ENCODE peak calls at places on chromosomes 6 and 20, in eight cellular contexts. One of them, this sample, is unnamed.

GRCh38 chr6:107862383-107862782 is 38.3 kb upstream of the SCML4 start:
- DNase-seq in BJ: no peak
- DNase-seq in body of pancreas: no peak
- DNase-seq in fibroblast of the aortic adventitia: no peak
- DNase-seq in hepatocyte: no peak
- DNase-seq in upper lobe of right lung: no peak
- DNase-seq in GM23248: no peak
- DNase-seq in neural progenitor cell: no peak
- DNase-seq in this sample: no peak

GRCh38 chr6:128631031-128631430 is 110.6 kb upstream of the PTPRK start:
- DNase-seq in BJ: no peak
- DNase-seq in body of pancreas: no peak
- DNase-seq in fibroblast of the aortic adventitia: no peak
- DNase-seq in hepatocyte: no peak
- DNase-seq in upper lobe of right lung: no peak
- DNase-seq in GM23248: no peak
- DNase-seq in neural progenitor cell: no peak
- DNase-seq in this sample: no peak

GRCh38 chr20:49207071-49207470 is 12.1 kb upstream of the DDX27 start:
- DNase-seq in BJ: no peak
- DNase-seq in body of pancreas: no peak
- DNase-seq in fibroblast of the aortic adventitia: no peak
- DNase-seq in hepatocyte: no peak
- DNase-seq in upper lobe of right lung: no peak
- DNase-seq in GM23248: no peak
- DNase-seq in neural progenitor cell: no peak
- DNase-seq in this sample: no peak

GRCh38 chr20:15475483-15475882 is 1097.8 kb downstream of the KIF16B start:
- DNase-seq in BJ: no peak
- DNase-seq in body of pancreas: peak
- DNase-seq in fibroblast of the aortic adventitia: no peak
- DNase-seq in hepatocyte: no peak
- DNase-seq in upper lobe of right lung: peak
- DNase-seq in GM23248: no peak
- DNase-seq in neural progenitor cell: no peak
- DNase-seq in this sample: no peak

GRCh38 chr20:12860619-12861247 is 148.0 kb upstream of the SPTLC3 start:
- DNase-seq in BJ: no peak
- DNase-seq in body of pancreas: no peak
- DNase-seq in fibroblast of the aortic adventitia: no peak
- DNase-seq in hepatocyte: no peak
- DNase-seq in upper lobe of right lung: no peak
- DNase-seq in GM23248: no peak
- DNase-seq in neural progenitor cell: no peak
- DNase-seq in this sample: no peak

GRCh38 chr20:40727960-40728359 is 38.9 kb upstream of the MAFB start:
- DNase-seq in BJ: no peak
- DNase-seq in body of pancreas: no peak
- DNase-seq in fibroblast of the aortic adventitia: no peak
- DNase-seq in hepatocyte: no peak
- DNase-seq in upper lobe of right lung: no peak
- DNase-seq in GM23248: no peak
- DNase-seq in neural progenitor cell: no peak
- DNase-seq in this sample: no peak

GRCh38 chr20:60024801-60025200 is 66.6 kb downstream of the CDH26 start:
- DNase-seq in BJ: no peak
- DNase-seq in body of pancreas: no peak
- DNase-seq in fibroblast of the aortic adventitia: no peak
- DNase-seq in hepatocyte: no peak
- DNase-seq in upper lobe of right lung: no peak
- DNase-seq in GM23248: no peak
- DNase-seq in neural progenitor cell: peak
- DNase-seq in this sample: no peak

GRCh38 chr6:27312146-27312949 is at the start of gene POM121L2:
- DNase-seq in BJ: no peak
- DNase-seq in body of pancreas: peak
- DNase-seq in fibroblast of the aortic adventitia: peak
- DNase-seq in hepatocyte: peak
- DNase-seq in upper lobe of right lung: peak
- DNase-seq in GM23248: peak
- DNase-seq in neural progenitor cell: peak
- DNase-seq in this sample: no peak

GRCh38 chr20:7856756-7857155 is 83.5 kb downstream of the HAO1 start:
- DNase-seq in BJ: no peak
- DNase-seq in body of pancreas: no peak
- DNase-seq in fibroblast of the aortic adventitia: peak
- DNase-seq in hepatocyte: no peak
- DNase-seq in upper lobe of right lung: no peak
- DNase-seq in GM23248: peak
- DNase-seq in neural progenitor cell: no peak
- DNase-seq in this sample: peak

GRCh38 chr6:6820688-6821238 is 232.2 kb downstream of the LY86 start:
- DNase-seq in BJ: no peak
- DNase-seq in body of pancreas: peak
- DNase-seq in fibroblast of the aortic adventitia: no peak
- DNase-seq in hepatocyte: peak
- DNase-seq in upper lobe of right lung: no peak
- DNase-seq in GM23248: no peak
- DNase-seq in neural progenitor cell: peak
- DNase-seq in this sample: no peak

GRCh38 chr20:52985687-52986086 is 13.5 kb downstream of the TSHZ2 start:
- DNase-seq in BJ: no peak
- DNase-seq in body of pancreas: no peak
- DNase-seq in fibroblast of the aortic adventitia: no peak
- DNase-seq in hepatocyte: no peak
- DNase-seq in upper lobe of right lung: no peak
- DNase-seq in GM23248: peak
- DNase-seq in neural progenitor cell: no peak
- DNase-seq in this sample: no peak

DNA sequence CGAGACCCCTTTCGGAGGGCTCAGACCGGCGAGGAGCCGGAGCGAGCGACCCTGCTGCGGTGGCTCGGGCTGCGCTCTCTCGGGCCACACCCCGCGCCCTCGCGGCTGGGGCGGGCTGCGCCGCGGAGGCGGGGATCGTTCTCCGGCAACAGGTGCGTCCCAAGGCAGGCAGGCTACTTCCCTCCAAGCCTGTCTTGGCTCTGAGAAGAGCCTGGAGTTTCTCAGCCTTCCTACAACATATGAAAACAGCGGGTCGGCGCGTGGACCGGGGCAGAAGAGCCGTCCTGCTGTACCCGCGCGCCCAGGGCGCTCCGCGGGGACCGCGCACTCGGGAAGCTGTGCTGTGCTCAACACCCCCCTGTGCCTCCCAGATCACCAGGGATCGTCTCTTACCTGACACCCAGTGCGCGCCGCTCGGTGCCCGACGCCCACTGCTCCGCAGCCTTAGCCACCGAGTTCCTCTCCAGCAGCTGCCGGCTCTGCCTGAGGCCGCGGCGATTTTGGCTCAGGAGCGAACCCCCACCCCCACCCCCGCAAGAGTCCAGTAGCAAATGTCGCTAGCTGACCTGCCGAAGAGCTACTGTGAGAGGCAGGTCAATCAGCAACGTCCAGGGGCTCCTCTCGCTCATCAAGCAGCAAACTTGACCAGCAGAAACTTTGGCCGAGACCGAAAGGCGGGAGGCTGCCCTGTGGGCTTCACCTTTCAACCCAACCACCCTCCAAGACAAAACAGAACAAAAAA is 3.7 kb upstream of the OLIG3 start:
- DNase-seq in BJ: no peak
- DNase-seq in body of pancreas: no peak
- DNase-seq in fibroblast of the aortic adventitia: no peak
- DNase-seq in hepatocyte: no peak
- DNase-seq in upper lobe of right lung: no peak
- DNase-seq in GM23248: no peak
- DNase-seq in neural progenitor cell: peak
- DNase-seq in this sample: no peak
- H3K4me3 ChIP-seq in BJ: no peak
- H3K4me3 ChIP-seq in body of pancreas: peak
- H3K4me3 ChIP-seq in fibroblast of the aortic adventitia: no peak
- H3K4me3 ChIP-seq in hepatocyte: no peak
- H3K4me3 ChIP-seq in upper lobe of right lung: peak
- H3K4me3 ChIP-seq in GM23248: no peak
- H3K4me3 ChIP-seq in neural progenitor cell: peak
- H3K4me3 ChIP-seq in this sample: no peak

DNA sequence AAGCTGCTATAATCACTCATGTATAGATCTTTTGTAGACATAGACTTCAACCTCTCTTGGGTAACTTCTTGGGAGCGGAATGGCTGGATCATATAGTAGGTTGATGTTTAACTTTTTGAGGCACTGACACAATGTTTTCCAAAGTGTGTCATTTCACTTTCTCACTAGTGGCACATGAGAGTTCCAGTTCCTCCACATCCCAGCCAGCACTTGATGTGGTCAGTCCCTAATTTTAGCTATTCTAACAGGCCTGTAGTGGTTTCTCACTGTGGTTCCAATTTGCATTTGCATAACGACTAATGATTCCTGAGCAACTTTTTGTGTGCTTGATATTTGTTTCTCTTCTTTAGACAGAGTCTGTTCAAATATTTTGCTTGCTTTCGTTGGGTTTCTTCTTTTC is 221.3 kb downstream of the DLL1 start:
- DNase-seq in BJ: no peak
- DNase-seq in body of pancreas: no peak
- DNase-seq in fibroblast of the aortic adventitia: no peak
- DNase-seq in hepatocyte: no peak
- DNase-seq in upper lobe of right lung: no peak
- DNase-seq in GM23248: no peak
- DNase-seq in neural progenitor cell: no peak
- DNase-seq in this sample: no peak
- H3K4me3 ChIP-seq in BJ: no peak
- H3K4me3 ChIP-seq in body of pancreas: no peak
- H3K4me3 ChIP-seq in fibroblast of the aortic adventitia: no peak
- H3K4me3 ChIP-seq in hepatocyte: no peak
- H3K4me3 ChIP-seq in upper lobe of right lung: no peak
- H3K4me3 ChIP-seq in GM23248: no peak
- H3K4me3 ChIP-seq in neural progenitor cell: no peak
- H3K4me3 ChIP-seq in this sample: no peak

DNA sequence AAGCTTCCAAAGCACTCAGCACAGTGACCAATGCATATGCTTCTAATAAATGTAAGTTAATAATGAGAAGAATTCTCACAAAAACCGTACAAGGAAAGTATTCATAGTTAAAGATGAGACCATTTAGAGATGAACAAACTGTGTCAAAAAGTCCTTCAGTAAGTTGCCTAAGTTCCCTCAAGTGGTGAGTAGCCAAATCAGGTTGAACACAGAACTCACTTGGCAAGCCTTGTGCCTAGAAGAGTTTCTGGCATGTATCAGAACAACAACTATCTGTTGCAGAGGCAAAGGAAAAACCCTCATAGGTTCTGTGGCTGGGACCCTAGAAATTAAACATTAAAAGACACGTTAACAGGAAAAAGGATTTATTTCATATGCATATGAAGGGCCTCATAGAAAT is 129.6 kb upstream of the DOK5 start:
- DNase-seq in BJ: no peak
- DNase-seq in body of pancreas: no peak
- DNase-seq in fibroblast of the aortic adventitia: peak
- DNase-seq in hepatocyte: no peak
- DNase-seq in upper lobe of right lung: no peak
- DNase-seq in GM23248: peak
- DNase-seq in neural progenitor cell: no peak
- DNase-seq in this sample: no peak
- H3K4me3 ChIP-seq in BJ: no peak
- H3K4me3 ChIP-seq in body of pancreas: no peak
- H3K4me3 ChIP-seq in fibroblast of the aortic adventitia: no peak
- H3K4me3 ChIP-seq in hepatocyte: no peak
- H3K4me3 ChIP-seq in upper lobe of right lung: no peak
- H3K4me3 ChIP-seq in GM23248: peak
- H3K4me3 ChIP-seq in neural progenitor cell: no peak
- H3K4me3 ChIP-seq in this sample: no peak

GRCh38 chr6:139982652-139983051 is 608.2 kb upstream of the CITED2 start:
- DNase-seq in BJ: peak
- DNase-seq in body of pancreas: no peak
- DNase-seq in fibroblast of the aortic adventitia: peak
- DNase-seq in hepatocyte: no peak
- DNase-seq in upper lobe of right lung: no peak
- DNase-seq in GM23248: peak
- DNase-seq in neural progenitor cell: peak
- DNase-seq in this sample: peak
- H3K4me3 ChIP-seq in BJ: no peak
- H3K4me3 ChIP-seq in body of pancreas: no peak
- H3K4me3 ChIP-seq in fibroblast of the aortic adventitia: no peak
- H3K4me3 ChIP-seq in hepatocyte: no peak
- H3K4me3 ChIP-seq in upper lobe of right lung: no peak
- H3K4me3 ChIP-seq in GM23248: peak
- H3K4me3 ChIP-seq in neural progenitor cell: no peak
- H3K4me3 ChIP-seq in this sample: no peak

GRCh38 chr6:148559848-148560433 is 186.9 kb upstream of the UST start:
- DNase-seq in BJ: no peak
- DNase-seq in body of pancreas: peak
- DNase-seq in fibroblast of the aortic adventitia: peak
- DNase-seq in hepatocyte: peak
- DNase-seq in upper lobe of right lung: peak
- DNase-seq in GM23248: peak
- DNase-seq in neural progenitor cell: peak
- DNase-seq in this sample: no peak
- H3K4me3 ChIP-seq in BJ: peak
- H3K4me3 ChIP-seq in body of pancreas: peak
- H3K4me3 ChIP-seq in fibroblast of the aortic adventitia: peak
- H3K4me3 ChIP-seq in hepatocyte: peak
- H3K4me3 ChIP-seq in upper lobe of right lung: peak
- H3K4me3 ChIP-seq in GM23248: peak
- H3K4me3 ChIP-seq in neural progenitor cell: peak
- H3K4me3 ChIP-seq in this sample: peak

GRCh38 chr6:3196770-3197169 is 30.7 kb downstream of the TUBB2B start:
- DNase-seq in BJ: no peak
- DNase-seq in body of pancreas: no peak
- DNase-seq in fibroblast of the aortic adventitia: no peak
- DNase-seq in hepatocyte: no peak
- DNase-seq in upper lobe of right lung: no peak
- DNase-seq in GM23248: no peak
- DNase-seq in neural progenitor cell: no peak
- DNase-seq in this sample: no peak

GRCh38 chr6:3194535-3195376 is 32.7 kb downstream of the TUBB2B start:
- DNase-seq in BJ: no peak
- DNase-seq in body of pancreas: no peak
- DNase-seq in fibroblast of the aortic adventitia: peak
- DNase-seq in hepatocyte: no peak
- DNase-seq in upper lobe of right lung: no peak
- DNase-seq in GM23248: no peak
- DNase-seq in neural progenitor cell: peak
- DNase-seq in this sample: no peak

GRCh38 chr6:3195695-3196497 is 31.6 kb downstream of the TUBB2B start:
- DNase-seq in BJ: no peak
- DNase-seq in body of pancreas: no peak
- DNase-seq in fibroblast of the aortic adventitia: peak
- DNase-seq in hepatocyte: no peak
- DNase-seq in upper lobe of right lung: no peak
- DNase-seq in GM23248: peak
- DNase-seq in neural progenitor cell: peak
- DNase-seq in this sample: no peak

GRCh38 chr6:3193102-3193837 is 34.2 kb downstream of the TUBB2B start:
- DNase-seq in BJ: no peak
- DNase-seq in body of pancreas: no peak
- DNase-seq in fibroblast of the aortic adventitia: no peak
- DNase-seq in hepatocyte: no peak
- DNase-seq in upper lobe of right lung: no peak
- DNase-seq in GM23248: no peak
- DNase-seq in neural progenitor cell: peak
- DNase-seq in this sample: no peak

DNA sequence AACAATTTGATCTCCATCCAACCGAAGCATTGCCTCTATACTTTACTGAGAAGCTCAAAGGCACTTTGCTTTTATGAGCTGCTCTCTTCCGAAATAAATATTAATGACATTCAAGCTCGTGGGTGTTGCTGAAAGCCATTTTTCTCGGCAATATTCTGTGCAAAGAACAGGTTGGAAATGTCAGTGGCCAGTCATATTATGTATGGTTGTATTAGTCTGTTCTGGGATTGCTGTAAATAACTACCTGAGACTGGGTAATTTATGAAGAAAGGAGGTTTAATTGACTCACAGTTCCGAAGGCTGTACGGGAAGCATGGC is 32.1 kb downstream of the TUBB2B start:
- DNase-seq in BJ: no peak
- DNase-seq in body of pancreas: no peak
- DNase-seq in fibroblast of the aortic adventitia: no peak
- DNase-seq in hepatocyte: no peak
- DNase-seq in upper lobe of right lung: no peak
- DNase-seq in GM23248: no peak
- DNase-seq in neural progenitor cell: no peak
- DNase-seq in this sample: no peak
- H3K4me3 ChIP-seq in BJ: no peak
- H3K4me3 ChIP-seq in body of pancreas: no peak
- H3K4me3 ChIP-seq in fibroblast of the aortic adventitia: no peak
- H3K4me3 ChIP-seq in hepatocyte: no peak
- H3K4me3 ChIP-seq in upper lobe of right lung: no peak
- H3K4me3 ChIP-seq in GM23248: no peak
- H3K4me3 ChIP-seq in neural progenitor cell: peak
- H3K4me3 ChIP-seq in this sample: no peak

This sample was measured in skeletal muscle cell.